ENCODE peak calls at places on chromosomes 2 and 18, in five cellular contexts. One of them, this sample, is unnamed.

GRCh38 chr2:98807221-98807620 is 76.3 kb upstream of the MGAT4A start:
- DNase-seq in suprapubic skin: no peak
- DNase-seq in ovary: no peak
- DNase-seq in NB4: peak
- DNase-seq in body of pancreas: no peak
- DNase-seq in this sample: no peak

GRCh38 chr2:233857511-233858118 is 3.3 kb upstream of the HJURP start:
- DNase-seq in ovary: no peak
- DNase-seq in body of pancreas: peak
- DNase-seq in suprapubic skin: no peak
- DNase-seq in NB4: peak
- DNase-seq in this sample: no peak

GRCh38 chr2:101446869-101447268 is 28.0 kb downstream of the RFX8 start:
- DNase-seq in ovary: no peak
- DNase-seq in body of pancreas: no peak
- DNase-seq in suprapubic skin: no peak
- DNase-seq in NB4: peak
- DNase-seq in this sample: no peak

GRCh38 chr2:166609183-166609959 is 115.3 kb upstream of the SCN7A start:
- DNase-seq in suprapubic skin: no peak
- DNase-seq in ovary: no peak
- DNase-seq in NB4: no peak
- DNase-seq in body of pancreas: no peak
- DNase-seq in this sample: no peak

GRCh38 chr2:230660294-230661060 is 52.2 kb upstream of the CAB39 start:
- DNase-seq in body of pancreas: no peak
- DNase-seq in suprapubic skin: no peak
- DNase-seq in ovary: no peak
- DNase-seq in NB4: peak
- DNase-seq in this sample: peak

GRCh38 chr18:39057423-39058057 is 1491.9 kb upstream of the CELF4 start:
- DNase-seq in NB4: no peak
- DNase-seq in suprapubic skin: no peak
- DNase-seq in ovary: no peak
- DNase-seq in body of pancreas: no peak
- DNase-seq in this sample: no peak

GRCh38 chr2:159054985-159055384 is 86.5 kb downstream of the TANC1 start:
- DNase-seq in ovary: no peak
- DNase-seq in NB4: no peak
- DNase-seq in suprapubic skin: no peak
- DNase-seq in body of pancreas: no peak
- DNase-seq in this sample: no peak

GRCh38 chr2:185979546-185980071 is 241.0 kb downstream of the FSIP2 start:
- DNase-seq in body of pancreas: no peak
- DNase-seq in NB4: no peak
- DNase-seq in ovary: no peak
- DNase-seq in suprapubic skin: no peak
- DNase-seq in this sample: no peak

GRCh38 chr2:234951386-234952269 is at the start of gene SH3BP4:
- DNase-seq in body of pancreas: peak
- DNase-seq in NB4: no peak
- DNase-seq in suprapubic skin: peak
- DNase-seq in ovary: peak
- DNase-seq in this sample: no peak

GRCh38 chr18:48230459-48231113 is 178.6 kb downstream of the ZBTB7C start:
- DNase-seq in NB4: peak
- DNase-seq in body of pancreas: no peak
- DNase-seq in ovary: no peak
- DNase-seq in suprapubic skin: no peak
- DNase-seq in this sample: no peak

GRCh38 chr2:159612255-159612901 is 4.0 kb downstream of the BAZ2B start:
- DNase-seq in ovary: no peak
- DNase-seq in body of pancreas: no peak
- DNase-seq in NB4: peak
- DNase-seq in suprapubic skin: no peak
- DNase-seq in this sample: no peak

GRCh38 chr2:67165141-67165990 is 231.8 kb upstream of the ETAA1 start:
- DNase-seq in NB4: no peak
- DNase-seq in body of pancreas: no peak
- DNase-seq in ovary: no peak
- DNase-seq in suprapubic skin: no peak
- DNase-seq in this sample: no peak

GRCh38 chr2:27721884-27722485 is 49.5 kb upstream of the MRPL33 start:
- DNase-seq in body of pancreas: no peak
- DNase-seq in suprapubic skin: no peak
- DNase-seq in ovary: no peak
- DNase-seq in NB4: peak
- DNase-seq in this sample: no peak

GRCh38 chr2:141660232-141660631 is 470.6 kb downstream of the LRP1B start:
- DNase-seq in ovary: no peak
- DNase-seq in NB4: no peak
- DNase-seq in suprapubic skin: no peak
- DNase-seq in body of pancreas: no peak
- DNase-seq in this sample: no peak

GRCh38 chr2:241148239-241148638 is 1.0 kb downstream of the PASK start:
- DNase-seq in ovary: no peak
- DNase-seq in suprapubic skin: no peak
- DNase-seq in NB4: peak
- DNase-seq in body of pancreas: no peak
- DNase-seq in this sample: no peak

GRCh38 chr2:203782262-203782976 is 76.0 kb downstream of the CD28 start:
- DNase-seq in NB4: peak
- DNase-seq in ovary: no peak
- DNase-seq in suprapubic skin: no peak
- DNase-seq in body of pancreas: peak
- DNase-seq in this sample: no peak

GRCh38 chr2:176380341-176380740 is 111.1 kb downstream of the MTX2 start:
- DNase-seq in suprapubic skin: no peak
- DNase-seq in ovary: no peak
- DNase-seq in body of pancreas: no peak
- DNase-seq in NB4: no peak
- DNase-seq in this sample: no peak

GRCh38 chr2:236824836-236825235 is 255.2 kb downstream of the ACKR3 start:
- DNase-seq in suprapubic skin: no peak
- DNase-seq in ovary: no peak
- DNase-seq in NB4: no peak
- DNase-seq in body of pancreas: peak
- DNase-seq in this sample: no peak

GRCh38 chr2:119064567-119064966 is 94.0 kb downstream of the C1QL2 start:
- DNase-seq in NB4: peak
- DNase-seq in ovary: no peak
- DNase-seq in suprapubic skin: no peak
- DNase-seq in body of pancreas: no peak
- DNase-seq in this sample: no peak

GRCh38 chr2:215432759-215433594 is 2.9 kb downstream of the FN1 start:
- DNase-seq in NB4: no peak
- DNase-seq in suprapubic skin: no peak
- DNase-seq in ovary: no peak
- DNase-seq in body of pancreas: no peak
- DNase-seq in this sample: no peak
- TF ChIP-seq POLR2A in NB4: no peak
- TF ChIP-seq POLR2A in suprapubic skin: no peak
- TF ChIP-seq POLR2A in ovary: no peak
- TF ChIP-seq POLR2A in body of pancreas: no peak
- TF ChIP-seq POLR2A in this sample: no peak

DNA sequence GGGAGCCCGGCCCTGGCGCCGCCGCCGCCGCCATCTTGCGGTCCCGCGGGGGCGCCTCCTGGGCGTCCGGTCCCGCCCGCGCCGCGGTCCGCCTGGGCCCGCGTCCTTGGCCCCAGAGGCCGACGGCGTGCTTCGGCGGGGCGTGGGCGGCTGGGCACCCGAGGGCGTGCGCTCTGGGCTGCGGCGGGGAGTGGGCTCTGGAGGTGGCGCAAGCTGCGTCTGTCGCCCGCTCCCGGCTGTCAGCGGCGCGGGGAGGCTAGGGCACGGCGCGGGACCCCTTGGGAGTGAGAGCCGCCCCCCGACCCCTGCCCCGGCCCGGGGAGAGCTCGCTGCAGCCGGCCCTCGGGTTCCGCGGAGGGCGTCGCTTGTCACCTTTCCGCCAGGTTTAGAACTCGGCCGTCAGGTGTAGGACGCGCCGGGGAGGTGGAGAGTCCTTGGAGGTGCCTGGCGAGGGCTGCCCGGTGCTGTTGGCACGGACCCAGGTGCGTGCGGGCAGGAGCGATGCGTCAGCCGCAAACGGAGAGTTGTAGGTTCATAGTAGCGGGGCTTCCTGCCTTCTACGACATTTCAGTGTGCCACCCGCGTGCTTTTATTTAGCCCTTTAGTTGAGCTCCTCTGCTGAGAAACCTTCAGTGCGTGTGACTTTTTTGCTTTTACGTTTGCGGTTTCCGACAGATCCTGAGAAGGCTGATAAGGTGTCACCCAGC is 921 bp downstream of the VAPA start:
- DNase-seq in suprapubic skin: peak
- DNase-seq in ovary: peak
- DNase-seq in NB4: peak
- DNase-seq in body of pancreas: peak
- DNase-seq in this sample: no peak
- TF ChIP-seq POLR2A in suprapubic skin: no peak
- TF ChIP-seq POLR2A in ovary: no peak
- TF ChIP-seq POLR2A in NB4: no peak
- TF ChIP-seq POLR2A in body of pancreas: peak
- TF ChIP-seq POLR2A in this sample: no peak

GRCh38 chr2:157181234-157181633 is 76.3 kb upstream of the GALNT5 start:
- DNase-seq in ovary: no peak
- DNase-seq in suprapubic skin: no peak
- DNase-seq in body of pancreas: no peak
- DNase-seq in NB4: no peak
- DNase-seq in this sample: no peak
- TF ChIP-seq POLR2A in ovary: no peak
- TF ChIP-seq POLR2A in suprapubic skin: no peak
- TF ChIP-seq POLR2A in body of pancreas: no peak
- TF ChIP-seq POLR2A in NB4: no peak
- TF ChIP-seq POLR2A in this sample: no peak

GRCh38 chr2:187749804-187750431 is 195.7 kb upstream of the TFPI start:
- DNase-seq in suprapubic skin: no peak
- DNase-seq in NB4: no peak
- DNase-seq in ovary: no peak
- DNase-seq in body of pancreas: no peak
- DNase-seq in this sample: no peak
- TF ChIP-seq POLR2A in suprapubic skin: no peak
- TF ChIP-seq POLR2A in NB4: no peak
- TF ChIP-seq POLR2A in ovary: no peak
- TF ChIP-seq POLR2A in body of pancreas: no peak
- TF ChIP-seq POLR2A in this sample: no peak

This sample was measured in esophagus squamous epithelium.